ENCODE peak calls at places on chromosomes 2 and 18, in five cellular contexts. One of them, this sample, is unnamed.

GRCh38 chr2:40430741-40431599 is 20.9 kb downstream of the SLC8A1 start:
- DNase-seq in AG10803: peak; percentile 45
- DNase-seq in mucosa of descending colon: no peak
- DNase-seq in ovary: no peak
- DNase-seq in sigmoid colon: no peak
- DNase-seq in this sample: no peak

GRCh38 chr2:9999693-10000092 is 43.7 kb upstream of the KLF11 start:
- DNase-seq in sigmoid colon: no peak
- DNase-seq in AG10803: no peak
- DNase-seq in mucosa of descending colon: no peak
- DNase-seq in ovary: no peak
- DNase-seq in this sample: no peak

GRCh38 chr2:174059178-174059874 is 94.2 kb upstream of the SP3 start:
- DNase-seq in ovary: no peak
- DNase-seq in mucosa of descending colon: no peak
- DNase-seq in AG10803: peak; percentile 68
- DNase-seq in sigmoid colon: no peak
- DNase-seq in this sample: peak; percentile 69

GRCh38 chr2:234910186-234910679 is 41.6 kb upstream of the SH3BP4 start:
- DNase-seq in mucosa of descending colon: no peak
- DNase-seq in ovary: no peak
- DNase-seq in sigmoid colon: no peak
- DNase-seq in AG10803: no peak
- DNase-seq in this sample: no peak

GRCh38 chr2:239208470-239209180 is 192.2 kb downstream of the HDAC4 start:
- DNase-seq in AG10803: no peak
- DNase-seq in sigmoid colon: no peak
- DNase-seq in ovary: peak; percentile 2
- DNase-seq in mucosa of descending colon: no peak
- DNase-seq in this sample: no peak

GRCh38 chr2:15795426-15795825 is 144.9 kb upstream of the MYCN start:
- DNase-seq in AG10803: peak; percentile 25
- DNase-seq in sigmoid colon: no peak
- DNase-seq in ovary: peak; percentile 48
- DNase-seq in mucosa of descending colon: no peak
- DNase-seq in this sample: peak; percentile 51

GRCh38 chr2:69545477-69545932 is 98.0 kb downstream of the AAK1 start:
- DNase-seq in mucosa of descending colon: no peak
- DNase-seq in AG10803: peak; percentile 63
- DNase-seq in sigmoid colon: no peak
- DNase-seq in ovary: no peak
- DNase-seq in this sample: no peak

GRCh38 chr2:169637620-169638019 is 53.5 kb downstream of the PPIG start:
- DNase-seq in mucosa of descending colon: no peak
- DNase-seq in sigmoid colon: no peak
- DNase-seq in AG10803: peak; percentile 83
- DNase-seq in ovary: no peak
- DNase-seq in this sample: no peak

GRCh38 chr2:218281449-218281848 is 10.9 kb downstream of the TMBIM1 start:
- DNase-seq in mucosa of descending colon: no peak
- DNase-seq in ovary: no peak
- DNase-seq in sigmoid colon: peak; percentile 83
- DNase-seq in AG10803: no peak
- DNase-seq in this sample: no peak

GRCh38 chr2:240626531-240627300 is 1.4 kb downstream of the GPR35 start:
- DNase-seq in AG10803: no peak
- DNase-seq in sigmoid colon: peak; percentile 66
- DNase-seq in ovary: no peak
- DNase-seq in mucosa of descending colon: peak; percentile 69
- DNase-seq in this sample: no peak

GRCh38 chr2:100615886-100616285 is 53.1 kb downstream of the PDCL3 start:
- DNase-seq in ovary: no peak
- DNase-seq in AG10803: no peak
- DNase-seq in sigmoid colon: no peak
- DNase-seq in mucosa of descending colon: no peak
- DNase-seq in this sample: no peak

GRCh38 chr2:23231865-23232264 is 153.1 kb upstream of the KLHL29 start:
- DNase-seq in sigmoid colon: no peak
- DNase-seq in AG10803: no peak
- DNase-seq in ovary: no peak
- DNase-seq in mucosa of descending colon: no peak
- DNase-seq in this sample: no peak

GRCh38 chr2:46942143-46942526 is 26.5 kb upstream of the MCFD2 start:
- DNase-seq in sigmoid colon: no peak
- DNase-seq in mucosa of descending colon: peak; percentile 86
- DNase-seq in ovary: no peak
- DNase-seq in AG10803: no peak
- DNase-seq in this sample: peak; percentile 42

GRCh38 chr18:38368246-38368645 is 802.6 kb upstream of the CELF4 start:
- DNase-seq in AG10803: no peak
- DNase-seq in ovary: no peak
- DNase-seq in mucosa of descending colon: no peak
- DNase-seq in sigmoid colon: no peak
- DNase-seq in this sample: no peak

GRCh38 chr18:12928149-12928548 is 19.7 kb upstream of the SEH1L start:
- DNase-seq in mucosa of descending colon: no peak
- DNase-seq in sigmoid colon: no peak
- DNase-seq in ovary: no peak
- DNase-seq in AG10803: no peak
- DNase-seq in this sample: no peak

GRCh38 chr18:10409041-10409440 is 45.4 kb upstream of the APCDD1 start:
- DNase-seq in ovary: no peak
- DNase-seq in sigmoid colon: no peak
- DNase-seq in mucosa of descending colon: no peak
- DNase-seq in AG10803: no peak
- DNase-seq in this sample: no peak

GRCh38 chr2:231680992-231681852 is 27.1 kb upstream of the PTMA start:
- DNase-seq in sigmoid colon: peak; percentile 95
- DNase-seq in AG10803: peak; percentile 79
- DNase-seq in ovary: peak; percentile 93
- DNase-seq in mucosa of descending colon: peak; percentile 84
- DNase-seq in this sample: peak; percentile 96

GRCh38 chr2:157441072-157441454 is 2.8 kb downstream of the CYTIP start:
- DNase-seq in AG10803: no peak
- DNase-seq in sigmoid colon: no peak
- DNase-seq in ovary: no peak
- DNase-seq in mucosa of descending colon: no peak
- DNase-seq in this sample: no peak

GRCh38 chr2:127577973-127578372 is 42.5 kb downstream of the MYO7B start:
- DNase-seq in ovary: no peak
- DNase-seq in sigmoid colon: no peak
- DNase-seq in mucosa of descending colon: no peak
- DNase-seq in AG10803: no peak
- DNase-seq in this sample: no peak

GRCh38 chr2:105329561-105330495 is at the start of gene TGFBRAP1:
- DNase-seq in AG10803: peak; percentile 54
- DNase-seq in sigmoid colon: peak; percentile 74
- DNase-seq in mucosa of descending colon: peak; percentile 74
- DNase-seq in ovary: peak; percentile 68
- DNase-seq in this sample: peak; percentile 68

GRCh38 chr2:72963423-72964145 is 46.3 kb downstream of the EMX1 start:
- DNase-seq in ovary: no peak
- DNase-seq in mucosa of descending colon: peak; percentile 22
- DNase-seq in sigmoid colon: no peak
- DNase-seq in AG10803: no peak
- DNase-seq in this sample: no peak

GRCh38 chr18:32425466-32425865 is 45.2 kb downstream of the GAREM1 start:
- DNase-seq in ovary: no peak
- DNase-seq in mucosa of descending colon: no peak
- DNase-seq in AG10803: peak; percentile 3
- DNase-seq in sigmoid colon: no peak
- DNase-seq in this sample: no peak

GRCh38 chr2:157751462-157752058 is 122.9 kb upstream of the ACVR1C start:
- DNase-seq in mucosa of descending colon: no peak
- DNase-seq in sigmoid colon: no peak
- DNase-seq in ovary: no peak
- DNase-seq in AG10803: peak; percentile 32
- DNase-seq in this sample: no peak

GRCh38 chr18:47754311-47755101 is 176.0 kb downstream of the SMAD2 start:
- DNase-seq in sigmoid colon: no peak
- DNase-seq in AG10803: no peak
- DNase-seq in ovary: no peak
- DNase-seq in mucosa of descending colon: no peak
- DNase-seq in this sample: no peak

GRCh38 chr2:161076936-161077335 is 83.3 kb upstream of the TANK start:
- DNase-seq in sigmoid colon: no peak
- DNase-seq in mucosa of descending colon: no peak
- DNase-seq in AG10803: no peak
- DNase-seq in ovary: no peak
- DNase-seq in this sample: peak; percentile 21

GRCh38 chr2:43005975-43006833 is 213.8 kb upstream of the HAAO start:
- DNase-seq in ovary: no peak
- DNase-seq in AG10803: no peak
- DNase-seq in sigmoid colon: no peak
- DNase-seq in mucosa of descending colon: peak; percentile 63
- DNase-seq in this sample: no peak

GRCh38 chr18:26832302-26832701 is 33.2 kb downstream of the AQP4 start:
- DNase-seq in sigmoid colon: no peak
- DNase-seq in ovary: no peak
- DNase-seq in AG10803: no peak
- DNase-seq in mucosa of descending colon: no peak
- DNase-seq in this sample: no peak

GRCh38 chr2:118639371-118639770 is 208.1 kb downstream of the EN1 start:
- DNase-seq in sigmoid colon: no peak
- DNase-seq in ovary: no peak
- DNase-seq in AG10803: no peak
- DNase-seq in mucosa of descending colon: no peak
- DNase-seq in this sample: no peak

GRCh38 chr18:42426496-42427015 is 471.5 kb downstream of the PIK3C3 start:
- DNase-seq in sigmoid colon: no peak
- DNase-seq in ovary: no peak
- DNase-seq in AG10803: no peak
- DNase-seq in mucosa of descending colon: no peak
- DNase-seq in this sample: peak; percentile 41

GRCh38 chr2:117983040-117983439 is 30.8 kb downstream of the CCDC93 start:
- DNase-seq in AG10803: peak; percentile 42
- DNase-seq in sigmoid colon: no peak
- DNase-seq in mucosa of descending colon: no peak
- DNase-seq in ovary: no peak
- DNase-seq in this sample: no peak

GRCh38 chr2:31319391-31320175 is 85.6 kb downstream of the EHD3 start:
- DNase-seq in sigmoid colon: peak; percentile 70
- DNase-seq in ovary: no peak
- DNase-seq in AG10803: peak; percentile 81
- DNase-seq in mucosa of descending colon: no peak
- DNase-seq in this sample: peak; percentile 53

GRCh38 chr2:168583064-168583709 is 127.1 kb downstream of the CERS6 start:
- DNase-seq in AG10803: peak; percentile 46
- DNase-seq in mucosa of descending colon: no peak
- DNase-seq in sigmoid colon: no peak
- DNase-seq in ovary: no peak
- DNase-seq in this sample: peak; percentile 15

GRCh38 chr2:172439509-172439860 is 12.1 kb downstream of the ITGA6 start:
- DNase-seq in AG10803: no peak
- DNase-seq in mucosa of descending colon: no peak
- DNase-seq in sigmoid colon: no peak
- DNase-seq in ovary: no peak
- DNase-seq in this sample: no peak

GRCh38 chr18:68557183-68557582 is 157.7 kb downstream of the TMX3 start:
- DNase-seq in mucosa of descending colon: no peak
- DNase-seq in ovary: no peak
- DNase-seq in AG10803: no peak
- DNase-seq in sigmoid colon: no peak
- DNase-seq in this sample: no peak

DNA sequence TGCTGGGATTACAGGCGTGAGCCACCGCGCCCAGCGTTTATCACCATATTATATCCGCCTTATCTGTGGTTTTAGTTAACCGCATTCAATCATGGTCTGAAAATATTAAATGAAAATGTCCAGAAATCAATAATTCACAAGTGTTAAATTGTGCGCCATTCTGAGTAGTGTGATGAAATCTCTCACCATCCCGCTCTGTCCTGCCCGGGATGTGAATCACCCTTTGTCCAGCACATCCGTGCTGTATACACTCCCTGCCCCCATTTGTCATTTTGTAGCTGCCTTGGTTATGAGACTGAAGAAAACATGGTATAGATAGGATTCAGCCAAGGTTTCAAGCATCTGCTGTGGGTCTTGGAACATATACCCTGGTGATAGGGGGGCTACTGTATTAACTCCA is 70.7 kb downstream of the TIMM21 start:
- DNase-seq in AG10803: no peak
- DNase-seq in mucosa of descending colon: no peak
- DNase-seq in sigmoid colon: no peak
- DNase-seq in ovary: no peak
- DNase-seq in this sample: no peak
- H3K4me3 ChIP-seq in AG10803: no peak overlapping the region
- H3K4me3 ChIP-seq in mucosa of descending colon: no peak overlapping the region
- H3K4me3 ChIP-seq in sigmoid colon: no peak overlapping the region
- H3K4me3 ChIP-seq in ovary: no peak overlapping the region
- H3K4me3 ChIP-seq in this sample: no peak overlapping the region

GRCh38 chr18:7523772-7524171 is 43.3 kb upstream of the PTPRM start:
- DNase-seq in ovary: no peak
- DNase-seq in mucosa of descending colon: no peak
- DNase-seq in AG10803: no peak
- DNase-seq in sigmoid colon: no peak
- DNase-seq in this sample: no peak
- H3K4me3 ChIP-seq in ovary: no peak overlapping the region
- H3K4me3 ChIP-seq in mucosa of descending colon: no peak overlapping the region
- H3K4me3 ChIP-seq in AG10803: no peak overlapping the region
- H3K4me3 ChIP-seq in sigmoid colon: no peak overlapping the region
- H3K4me3 ChIP-seq in this sample: no peak overlapping the region

DNA sequence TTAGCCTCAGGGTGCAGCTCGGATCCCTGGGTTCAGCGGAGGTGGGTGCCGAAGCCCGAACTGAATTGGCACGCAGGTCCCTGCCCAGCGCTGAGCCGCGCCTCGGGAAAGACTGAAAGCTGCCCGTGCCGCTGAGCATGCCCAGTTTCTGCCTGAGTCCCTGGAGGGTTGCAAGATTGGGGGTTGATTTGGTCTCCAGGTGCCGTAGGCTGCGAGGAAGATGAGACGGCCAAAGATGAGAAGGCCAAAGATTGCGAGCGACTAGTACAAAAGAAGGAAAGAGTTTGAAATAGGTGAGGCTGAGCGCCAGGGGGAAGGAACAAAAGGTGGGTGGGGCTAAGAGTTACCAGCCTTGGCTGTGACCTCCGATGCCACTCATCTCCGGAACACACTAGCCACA is 852 bp upstream of the KCNH7 start:
- DNase-seq in ovary: no peak
- DNase-seq in sigmoid colon: no peak
- DNase-seq in AG10803: no peak
- DNase-seq in mucosa of descending colon: no peak
- DNase-seq in this sample: no peak
- H3K4me3 ChIP-seq in ovary: no peak overlapping the region
- H3K4me3 ChIP-seq in sigmoid colon: peak overlapping the region; percentile 2
- H3K4me3 ChIP-seq in AG10803: no peak overlapping the region
- H3K4me3 ChIP-seq in mucosa of descending colon: no peak overlapping the region
- H3K4me3 ChIP-seq in this sample: no peak overlapping the region

DNA sequence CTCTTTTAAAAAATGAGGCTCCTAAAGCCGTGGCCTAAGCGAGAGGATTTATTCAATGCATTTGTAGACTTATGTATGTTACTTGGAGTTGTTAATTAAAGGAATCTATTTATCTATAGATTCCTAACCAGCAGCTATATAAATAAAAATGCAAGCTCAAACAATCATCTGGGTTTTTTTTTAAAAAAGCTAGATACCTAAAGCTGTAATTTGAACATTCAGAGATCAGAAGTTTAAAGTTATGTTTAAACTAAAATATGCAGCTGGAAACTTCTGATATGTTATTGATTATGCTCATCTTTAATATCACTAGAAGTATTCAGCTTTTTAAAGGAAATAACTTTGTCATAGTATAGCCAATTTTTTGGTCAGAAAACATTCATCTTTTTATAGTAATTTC is 1.0 kb downstream of the MEIS1 start:
- DNase-seq in AG10803: no peak
- DNase-seq in ovary: no peak
- DNase-seq in mucosa of descending colon: no peak
- DNase-seq in sigmoid colon: no peak
- DNase-seq in this sample: no peak
- H3K4me3 ChIP-seq in AG10803: peak overlapping the region; percentile 88
- H3K4me3 ChIP-seq in ovary: peak overlapping the region; percentile 80
- H3K4me3 ChIP-seq in mucosa of descending colon: no peak overlapping the region
- H3K4me3 ChIP-seq in sigmoid colon: peak overlapping the region; percentile 87
- H3K4me3 ChIP-seq in this sample: peak overlapping the region; percentile 70